ENCODE peak calls at places on chromosomes 13 and 19, in six cellular contexts. P, S, O, M, G and V are unnamed samples.

GRCh38 chr19:43126720-43127119 is 44.2 kb upstream of the PSG2 start:
- DNase-seq in P (no peak), S (no peak), O (no peak), M (no peak), G (no peak), V (no peak)

GRCh38 chr19:7224205-7224833 is 69.9 kb downstream of the INSR start:
- DNase-seq in P (no peak), S (peak), O (peak), M (no peak), G (no peak), V (no peak)

GRCh38 chr19:6214881-6215541 is 64.8 kb downstream of the MLLT1 start:
- DNase-seq in P (no peak), S (no peak), O (no peak), M (no peak), G (no peak), V (peak)

GRCh38 chr13:51632643-51633357 is 48.5 kb downstream of the WDFY2 start:
- DNase-seq in P (no peak), S (no peak), O (no peak), M (no peak), G (no peak), V (no peak)

GRCh38 chr19:37594982-37595382 is 306 bp downstream of the ZNF540 start:
- DNase-seq in P (peak), S (peak), O (peak), M (peak), G (no peak), V (peak)

GRCh38 chr19:48551437-48552302 is at the start of gene SULT2B1:
- DNase-seq in P (no peak), S (peak), O (peak), M (no peak), G (no peak), V (no peak)

GRCh38 chr13:113443991-113444390 is 9.3 kb downstream of the ADPRHL1 start:
- DNase-seq in P (no peak), S (no peak), O (no peak), M (no peak), G (no peak), V (no peak)

GRCh38 chr13:80345771-80346510 is 5.0 kb upstream of the SPRY2 start:
- DNase-seq in P (peak), S (no peak), O (no peak), M (no peak), G (no peak), V (no peak)

GRCh38 chr13:98810746-98811145 is 58.3 kb upstream of the SLC15A1 start:
- DNase-seq in P (no peak), S (no peak), O (no peak), M (no peak), G (no peak), V (no peak)

GRCh38 chr19:12754465-12755196 is 3.0 kb downstream of the BEST2 start:
- DNase-seq in P (no peak), S (no peak), O (no peak), M (no peak), G (no peak), V (no peak)

GRCh38 chr13:99657848-99658265 is 156.6 kb downstream of the TM9SF2 start:
- DNase-seq in P (peak), S (peak), O (peak), M (no peak), G (no peak), V (no peak)

GRCh38 chr19:4456843-4457653 is 546 bp downstream of the UBXN6 start:
- DNase-seq in P (peak), S (peak), O (no peak), M (no peak), G (no peak), V (no peak)

GRCh38 chr19:3094638-3095374 is 644 bp downstream of the GNA11 start:
- DNase-seq in P (peak), S (no peak), O (no peak), M (no peak), G (no peak), V (no peak)

GRCh38 chr19:35063940-35064818 is 22.7 kb downstream of the HPN start:
- DNase-seq in P (peak), S (no peak), O (no peak), M (no peak), G (no peak), V (no peak)

GRCh38 chr13:98523455-98524102 is 53.3 kb downstream of the STK24 start:
- DNase-seq in P (no peak), S (no peak), O (no peak), M (no peak), G (no peak), V (no peak)

GRCh38 chr13:49256841-49257240 is 9.1 kb downstream of the CDADC1 start:
- DNase-seq in P (no peak), S (no peak), O (no peak), M (no peak), G (no peak), V (no peak)

GRCh38 chr19:32598022-32598421 is 17.0 kb downstream of the PDCD5 start:
- DNase-seq in P (no peak), S (no peak), O (no peak), M (no peak), G (no peak), V (no peak)

GRCh38 chr13:61761690-61762089 is 346.0 kb upstream of the PCDH20 start:
- DNase-seq in P (no peak), S (no peak), O (no peak), M (no peak), G (no peak), V (no peak)

GRCh38 chr19:5150331-5150901 is 181.5 kb downstream of the KDM4B start:
- DNase-seq in P (no peak), S (no peak), O (no peak), M (no peak), G (no peak), V (no peak)

GRCh38 chr19:46841458-46842083 is 9.1 kb downstream of the AP2S1 start:
- DNase-seq in P (peak), S (no peak), O (no peak), M (no peak), G (no peak), V (no peak)

GRCh38 chr19:29941828-29942403 is at the start of gene URI1:
- DNase-seq in P (peak), S (peak), O (peak), M (peak), G (peak), V (peak)

GRCh38 chr19:18659281-18660050 is 22.6 kb downstream of the KLHL26 start:
- DNase-seq in P (no peak), S (peak), O (peak), M (no peak), G (no peak), V (no peak)